ENCODE peak calls at places on chromosomes 11 and 22, in five cellular contexts. One of them, this sample, is unnamed.
A peak's percentile ranks its signal among the peaks of the same experiment; 100 is the strongest.

GRCh38 chr22:18023509-18024275 is 669 bp downstream of the MICAL3 start:
- DNase-seq in neuronal stem cell: peak; percentile 31
- DNase-seq in fibroblast of lung: peak; percentile 86
- DNase-seq in BE2C: peak; percentile 84
- DNase-seq in Panc1: no peak
- DNase-seq in this sample: peak; percentile 84

GRCh38 chr11:5266609-5267008 is 3.1 kb downstream of the HBE1 start:
- DNase-seq in neuronal stem cell: no peak
- DNase-seq in fibroblast of lung: no peak
- DNase-seq in BE2C: no peak
- DNase-seq in Panc1: no peak
- DNase-seq in this sample: no peak

GRCh38 chr11:35122308-35122707 is 16.7 kb upstream of the CD44 start:
- DNase-seq in Panc1: no peak
- DNase-seq in BE2C: no peak
- DNase-seq in fibroblast of lung: no peak
- DNase-seq in neuronal stem cell: no peak
- DNase-seq in this sample: no peak

GRCh38 chr11:2884424-2884815 is 1.2 kb downstream of the CDKN1C start:
- DNase-seq in Panc1: no peak
- DNase-seq in BE2C: no peak
- DNase-seq in neuronal stem cell: no peak
- DNase-seq in fibroblast of lung: peak; percentile 45
- DNase-seq in this sample: no peak

GRCh38 chr11:106178361-106178760 is 100.9 kb downstream of the AASDHPPT start:
- DNase-seq in BE2C: no peak
- DNase-seq in neuronal stem cell: no peak
- DNase-seq in fibroblast of lung: no peak
- DNase-seq in Panc1: no peak
- DNase-seq in this sample: no peak

GRCh38 chr11:13857828-13858227 is 104.7 kb upstream of the SPON1 start:
- DNase-seq in BE2C: no peak
- DNase-seq in fibroblast of lung: no peak
- DNase-seq in Panc1: no peak
- DNase-seq in neuronal stem cell: no peak
- DNase-seq in this sample: no peak

GRCh38 chr22:50305658-50306566 is 1.5 kb downstream of the PLXNB2 start:
- DNase-seq in BE2C: peak; percentile 67
- DNase-seq in fibroblast of lung: peak; percentile 92
- DNase-seq in Panc1: peak; percentile 12
- DNase-seq in neuronal stem cell: no peak
- DNase-seq in this sample: peak; percentile 91

GRCh38 chr11:30314625-30315024 is 8.3 kb upstream of the ARL14EP start:
- DNase-seq in BE2C: no peak
- DNase-seq in neuronal stem cell: no peak
- DNase-seq in fibroblast of lung: peak; percentile 22
- DNase-seq in Panc1: no peak
- DNase-seq in this sample: no peak

GRCh38 chr11:75272391-75272790 is 31.8 kb downstream of the TPBGL start:
- DNase-seq in BE2C: peak; percentile 0
- DNase-seq in fibroblast of lung: no peak
- DNase-seq in neuronal stem cell: no peak
- DNase-seq in Panc1: no peak
- DNase-seq in this sample: no peak

GRCh38 chr11:61467609-61468401 is 37.9 kb downstream of the SDHAF2 start:
- DNase-seq in Panc1: no peak
- DNase-seq in BE2C: no peak
- DNase-seq in fibroblast of lung: no peak
- DNase-seq in neuronal stem cell: no peak
- DNase-seq in this sample: no peak

GRCh38 chr22:27540247-27540646 is 261.3 kb downstream of the MN1 start:
- DNase-seq in BE2C: no peak
- DNase-seq in neuronal stem cell: no peak
- DNase-seq in Panc1: no peak
- DNase-seq in fibroblast of lung: no peak
- DNase-seq in this sample: no peak

GRCh38 chr11:34086554-34087278 is 18.7 kb upstream of the NAT10 start:
- DNase-seq in neuronal stem cell: no peak
- DNase-seq in Panc1: no peak
- DNase-seq in BE2C: no peak
- DNase-seq in fibroblast of lung: no peak
- DNase-seq in this sample: peak; percentile 28

GRCh38 chr11:5689551-5689983 is at the start of gene TRIM22:
- DNase-seq in BE2C: no peak
- DNase-seq in neuronal stem cell: no peak
- DNase-seq in fibroblast of lung: peak; percentile 62
- DNase-seq in Panc1: no peak
- DNase-seq in this sample: peak; percentile 76

GRCh38 chr11:88709567-88709966 is 356.2 kb downstream of the GRM5 start:
- DNase-seq in fibroblast of lung: no peak
- DNase-seq in neuronal stem cell: no peak
- DNase-seq in Panc1: peak; percentile 43
- DNase-seq in BE2C: no peak
- DNase-seq in this sample: no peak

GRCh38 chr11:35786918-35787557 is 124.5 kb downstream of the TRIM44 start:
- DNase-seq in neuronal stem cell: no peak
- DNase-seq in BE2C: no peak
- DNase-seq in Panc1: no peak
- DNase-seq in fibroblast of lung: peak; percentile 57
- DNase-seq in this sample: no peak

GRCh38 chr11:3130269-3131071 is 34.6 kb downstream of the OSBPL5 start:
- DNase-seq in BE2C: peak; percentile 4
- DNase-seq in neuronal stem cell: no peak
- DNase-seq in Panc1: no peak
- DNase-seq in fibroblast of lung: no peak
- DNase-seq in this sample: no peak

GRCh38 chr11:73366265-73366610 is 10.0 kb upstream of the RELT start:
- DNase-seq in Panc1: no peak
- DNase-seq in fibroblast of lung: no peak
- DNase-seq in neuronal stem cell: no peak
- DNase-seq in BE2C: no peak
- DNase-seq in this sample: no peak

GRCh38 chr22:20586403-20586745 is 79.0 kb downstream of the MED15 start:
- DNase-seq in neuronal stem cell: no peak
- DNase-seq in fibroblast of lung: no peak
- DNase-seq in Panc1: no peak
- DNase-seq in BE2C: no peak
- DNase-seq in this sample: no peak

GRCh38 chr11:28384418-28384817 is 276.2 kb downstream of the METTL15 start:
- DNase-seq in BE2C: no peak
- DNase-seq in Panc1: no peak
- DNase-seq in neuronal stem cell: no peak
- DNase-seq in fibroblast of lung: peak; percentile 98
- DNase-seq in this sample: peak; percentile 99

GRCh38 chr11:128783513-128783912 is 83.6 kb downstream of the KCNJ1 start:
- DNase-seq in Panc1: no peak
- DNase-seq in fibroblast of lung: no peak
- DNase-seq in BE2C: no peak
- DNase-seq in neuronal stem cell: no peak
- DNase-seq in this sample: no peak

GRCh38 chr11:87722756-87723599 is 452.3 kb downstream of the RAB38 start:
- DNase-seq in neuronal stem cell: no peak
- DNase-seq in BE2C: peak; percentile 26
- DNase-seq in fibroblast of lung: peak; percentile 10
- DNase-seq in Panc1: peak; percentile 17
- DNase-seq in this sample: no peak

GRCh38 chr22:46561435-46561905 is 24.1 kb upstream of the CELSR1 start:
- DNase-seq in neuronal stem cell: no peak
- DNase-seq in Panc1: no peak
- DNase-seq in BE2C: peak; percentile 64
- DNase-seq in fibroblast of lung: no peak
- DNase-seq in this sample: no peak

GRCh38 chr22:17152971-17153370 is 6.1 kb downstream of the HDHD5 start:
- DNase-seq in Panc1: no peak
- DNase-seq in neuronal stem cell: no peak
- DNase-seq in fibroblast of lung: no peak
- DNase-seq in BE2C: no peak
- DNase-seq in this sample: no peak

GRCh38 chr11:79932612-79933011 is 491.8 kb upstream of the TENM4 start:
- DNase-seq in fibroblast of lung: no peak
- DNase-seq in BE2C: no peak
- DNase-seq in Panc1: no peak
- DNase-seq in neuronal stem cell: no peak
- DNase-seq in this sample: no peak

GRCh38 chr11:92717240-92717639 is 252.2 kb upstream of the MTNR1B start:
- DNase-seq in fibroblast of lung: no peak
- DNase-seq in BE2C: no peak
- DNase-seq in Panc1: no peak
- DNase-seq in neuronal stem cell: no peak
- DNase-seq in this sample: no peak

GRCh38 chr11:11876458-11876857 is 34.7 kb downstream of the USP47 start:
- DNase-seq in Panc1: no peak
- DNase-seq in BE2C: peak; percentile 10
- DNase-seq in neuronal stem cell: no peak
- DNase-seq in fibroblast of lung: no peak
- DNase-seq in this sample: no peak

GRCh38 chr22:36982136-36982535 is 37.1 kb downstream of the TST start:
- DNase-seq in Panc1: no peak
- DNase-seq in BE2C: peak; percentile 49
- DNase-seq in neuronal stem cell: no peak
- DNase-seq in fibroblast of lung: no peak
- DNase-seq in this sample: no peak

GRCh38 chr11:47464479-47464878 is 15.5 kb upstream of the RAPSN start:
- DNase-seq in neuronal stem cell: peak; percentile 51
- DNase-seq in fibroblast of lung: peak; percentile 13
- DNase-seq in BE2C: peak; percentile 52
- DNase-seq in Panc1: no peak
- DNase-seq in this sample: peak; percentile 32

GRCh38 chr22:28349114-28349513 is 330.5 kb downstream of the TTC28 start:
- DNase-seq in BE2C: no peak
- DNase-seq in Panc1: no peak
- DNase-seq in fibroblast of lung: no peak
- DNase-seq in neuronal stem cell: no peak
- DNase-seq in this sample: no peak

GRCh38 chr11:125062196-125062930 is 742 bp upstream of the SLC37A2 start:
- DNase-seq in Panc1: no peak
- DNase-seq in BE2C: no peak
- DNase-seq in fibroblast of lung: no peak
- DNase-seq in neuronal stem cell: no peak
- DNase-seq in this sample: no peak

GRCh38 chr11:19816817-19817216 is 104.2 kb downstream of the NAV2 start:
- DNase-seq in fibroblast of lung: no peak
- DNase-seq in BE2C: no peak
- DNase-seq in Panc1: no peak
- DNase-seq in neuronal stem cell: no peak
- DNase-seq in this sample: no peak

GRCh38 chr11:36131719-36132349 is 157.4 kb downstream of the COMMD9 start:
- DNase-seq in BE2C: peak; percentile 41
- DNase-seq in fibroblast of lung: peak; percentile 76
- DNase-seq in Panc1: no peak
- DNase-seq in neuronal stem cell: peak; percentile 46
- DNase-seq in this sample: no peak

GRCh38 chr11:126411971-126412381 is 56.5 kb downstream of the ST3GAL4 start:
- DNase-seq in fibroblast of lung: no peak
- DNase-seq in Panc1: no peak
- DNase-seq in BE2C: no peak
- DNase-seq in neuronal stem cell: no peak
- DNase-seq in this sample: no peak
- H3K4me1 ChIP-seq in fibroblast of lung: peaks cover 18% of the 10 kb centered on the region
- H3K4me1 ChIP-seq in Panc1: no peaks in the 10 kb centered on the region
- H3K4me1 ChIP-seq in BE2C: peaks cover 4% of the 10 kb centered on the region
- H3K4me1 ChIP-seq in neuronal stem cell: peaks cover 2% of the 10 kb centered on the region
- H3K4me1 ChIP-seq in this sample: peaks cover 5% of the 10 kb centered on the region

GRCh38 chr11:85661972-85662664 is 2.8 kb downstream of the CREBZF start:
- DNase-seq in BE2C: no peak
- DNase-seq in neuronal stem cell: no peak
- DNase-seq in fibroblast of lung: peak; percentile 38
- DNase-seq in Panc1: no peak
- DNase-seq in this sample: no peak
- H3K36me3 ChIP-seq in BE2C: peaks cover 40% of the 10 kb centered on the region
- H3K36me3 ChIP-seq in neuronal stem cell: peaks cover 66% of the 10 kb centered on the region
- H3K36me3 ChIP-seq in fibroblast of lung: peaks cover 2% of the 10 kb centered on the region
- H3K36me3 ChIP-seq in Panc1: peaks cover 49% of the 10 kb centered on the region
- H3K36me3 ChIP-seq in this sample: peaks cover 22% of the 10 kb centered on the region

GRCh38 chr22:42895087-42895486 is 38.0 kb upstream of the ARFGAP3 start:
- DNase-seq in fibroblast of lung: no peak
- DNase-seq in BE2C: no peak
- DNase-seq in neuronal stem cell: no peak
- DNase-seq in Panc1: no peak
- DNase-seq in this sample: no peak
- H3K4me1 ChIP-seq in fibroblast of lung: no peaks in the 10 kb centered on the region
- H3K4me1 ChIP-seq in BE2C: no peaks in the 10 kb centered on the region
- H3K4me1 ChIP-seq in neuronal stem cell: peaks cover 7% of the 10 kb centered on the region
- H3K4me1 ChIP-seq in Panc1: no peaks in the 10 kb centered on the region
- H3K4me1 ChIP-seq in this sample: no peaks in the 10 kb centered on the region

DNA sequence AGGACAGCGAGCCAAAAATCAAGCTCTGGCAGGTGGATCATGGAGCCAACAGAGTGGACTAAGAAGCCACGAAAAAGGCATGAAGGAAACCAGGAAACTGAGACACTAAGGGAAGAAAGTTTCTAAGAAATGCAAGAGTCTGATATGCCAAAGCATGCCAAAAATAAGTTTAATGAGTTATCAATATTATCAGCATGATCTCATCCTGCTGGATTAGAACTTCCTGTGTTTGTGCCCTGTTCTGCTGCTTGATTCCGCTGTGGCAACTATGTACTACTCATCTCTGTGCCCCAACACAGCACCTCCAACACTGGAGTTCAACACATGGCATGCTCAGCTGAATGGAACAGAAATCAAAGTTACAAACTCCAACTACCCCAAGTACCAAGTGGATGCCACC is 10.8 kb downstream of the SNX19 start:
- DNase-seq in Panc1: no peak
- DNase-seq in fibroblast of lung: no peak
- DNase-seq in neuronal stem cell: no peak
- DNase-seq in BE2C: no peak
- DNase-seq in this sample: no peak
- H3K36me3 ChIP-seq in Panc1: peaks cover 56% of the 10 kb centered on the region
- H3K36me3 ChIP-seq in fibroblast of lung: peaks cover 23% of the 10 kb centered on the region
- H3K36me3 ChIP-seq in neuronal stem cell: peaks cover 99% of the 10 kb centered on the region
- H3K36me3 ChIP-seq in BE2C: peaks cover 75% of the 10 kb centered on the region
- H3K36me3 ChIP-seq in this sample: peaks cover 69% of the 10 kb centered on the region

GRCh38 chr11:855343-855674 is 12.7 kb downstream of the TSPAN4 start:
- DNase-seq in fibroblast of lung: no peak
- DNase-seq in BE2C: no peak
- DNase-seq in neuronal stem cell: no peak
- DNase-seq in Panc1: no peak
- DNase-seq in this sample: no peak
- H3K4me1 ChIP-seq in fibroblast of lung: peaks cover 23% of the 10 kb centered on the region
- H3K4me1 ChIP-seq in BE2C: peaks cover 14% of the 10 kb centered on the region
- H3K4me1 ChIP-seq in neuronal stem cell: peaks cover 36% of the 10 kb centered on the region
- H3K4me1 ChIP-seq in Panc1: peaks cover 47% of the 10 kb centered on the region
- H3K4me1 ChIP-seq in this sample: peaks cover 8% of the 10 kb centered on the region

GRCh38 chr22:38484244-38484643 is 16.3 kb downstream of the KDELR3 start:
- DNase-seq in BE2C: no peak
- DNase-seq in neuronal stem cell: no peak
- DNase-seq in Panc1: no peak
- DNase-seq in fibroblast of lung: no peak
- DNase-seq in this sample: no peak
- H3K36me3 ChIP-seq in BE2C: peaks cover 85% of the 10 kb centered on the region
- H3K36me3 ChIP-seq in neuronal stem cell: peaks cover 95% of the 10 kb centered on the region
- H3K36me3 ChIP-seq in Panc1: peaks cover 47% of the 10 kb centered on the region
- H3K36me3 ChIP-seq in fibroblast of lung: peaks cover 20% of the 10 kb centered on the region
- H3K36me3 ChIP-seq in this sample: peaks cover 82% of the 10 kb centered on the region

GRCh38 chr11:68809506-68809905 is 32.2 kb downstream of the CPT1A start:
- DNase-seq in BE2C: no peak
- DNase-seq in fibroblast of lung: no peak
- DNase-seq in neuronal stem cell: no peak
- DNase-seq in Panc1: no peak
- DNase-seq in this sample: no peak
- H3K4me1 ChIP-seq in BE2C: peaks cover 6% of the 10 kb centered on the region
- H3K4me1 ChIP-seq in fibroblast of lung: peaks cover 6% of the 10 kb centered on the region
- H3K4me1 ChIP-seq in neuronal stem cell: peaks cover 2% of the 10 kb centered on the region
- H3K4me1 ChIP-seq in Panc1: no peaks in the 10 kb centered on the region
- H3K4me1 ChIP-seq in this sample: peaks cover 9% of the 10 kb centered on the region